ENCODE peak calls at places on chromosomes 1 and 21, in eight cellular contexts. L is brain microvascular endothelial cell, F is testis, P is thoracic aorta, D is GM13976, N is tibial artery, C is IMR-90, Q is mucosa of descending colon. S is an unnamed sample.

GRCh38 chr21:42781150-42781980 is 98.0 kb downstream of the WDR4 start:
- DNase-seq in N (no peak), P (no peak), F (peak), C (no peak), L (no peak), Q (no peak), D (no peak), S (no peak)

GRCh38 chr1:3417954-3418353 is 36.5 kb upstream of the ARHGEF16 start:
- DNase-seq in P (no peak), N (no peak), D (no peak), F (no peak), Q (no peak), L (no peak), C (no peak), S (no peak)

GRCh38 chr1:206808615-206809014 is 36.3 kb upstream of the IL10 start:
- DNase-seq in C (peak), Q (no peak), P (no peak), L (peak), N (no peak), D (no peak), F (peak), S (no peak)

GRCh38 chr1:200279810-200280411 is 129.9 kb downstream of the ZNF281 start:
- DNase-seq in C (peak), F (peak), L (peak), Q (no peak), N (no peak), P (no peak), D (peak), S (peak)

GRCh38 chr1:232709339-232709738 is 79.4 kb upstream of the SIPA1L2 start:
- DNase-seq in N (no peak), L (no peak), P (no peak), D (no peak), F (no peak), C (peak), Q (no peak), S (no peak)

GRCh38 chr21:15627823-15628222 is 102.0 kb upstream of the USP25 start:
- DNase-seq in D (no peak), P (no peak), N (no peak), L (no peak), Q (no peak), F (no peak), C (no peak), S (no peak)

GRCh38 chr1:61294828-61295428 is 212.6 kb downstream of the NFIA start:
- DNase-seq in N (no peak), L (no peak), Q (no peak), D (no peak), P (no peak), F (no peak), C (no peak), S (no peak)

GRCh38 chr1:237864338-237865244 is 26.1 kb downstream of the ZP4 start:
- DNase-seq in L (peak), F (peak), Q (peak), C (no peak), N (peak), P (peak), D (peak), S (peak)

GRCh38 chr1:22057861-22058260 is 5.4 kb downstream of the CDC42 start:
- DNase-seq in N (no peak), P (no peak), D (no peak), F (no peak), Q (no peak), C (no peak), L (no peak), S (no peak)

GRCh38 chr1:119132179-119132578 is 8.3 kb downstream of the WARS2 start:
- DNase-seq in P (no peak), L (no peak), F (no peak), N (peak), C (no peak), D (no peak), Q (no peak), S (no peak)

GRCh38 chr1:41673806-41674205 is 189.3 kb upstream of the EDN2 start:
- DNase-seq in Q (no peak), D (peak), C (peak), F (no peak), L (no peak), N (no peak), P (no peak), S (no peak)

GRCh38 chr1:191517826-191518225 is 640.4 kb upstream of the RGS18 start:
- DNase-seq in L (no peak), C (no peak), F (no peak), Q (no peak), N (no peak), D (no peak), P (no peak), S (no peak)
- TF ChIP-seq CTCF in L (no peak), C (no peak), F (no peak), Q (no peak), N (no peak), D (no peak), P (no peak), S (peak)

DNA sequence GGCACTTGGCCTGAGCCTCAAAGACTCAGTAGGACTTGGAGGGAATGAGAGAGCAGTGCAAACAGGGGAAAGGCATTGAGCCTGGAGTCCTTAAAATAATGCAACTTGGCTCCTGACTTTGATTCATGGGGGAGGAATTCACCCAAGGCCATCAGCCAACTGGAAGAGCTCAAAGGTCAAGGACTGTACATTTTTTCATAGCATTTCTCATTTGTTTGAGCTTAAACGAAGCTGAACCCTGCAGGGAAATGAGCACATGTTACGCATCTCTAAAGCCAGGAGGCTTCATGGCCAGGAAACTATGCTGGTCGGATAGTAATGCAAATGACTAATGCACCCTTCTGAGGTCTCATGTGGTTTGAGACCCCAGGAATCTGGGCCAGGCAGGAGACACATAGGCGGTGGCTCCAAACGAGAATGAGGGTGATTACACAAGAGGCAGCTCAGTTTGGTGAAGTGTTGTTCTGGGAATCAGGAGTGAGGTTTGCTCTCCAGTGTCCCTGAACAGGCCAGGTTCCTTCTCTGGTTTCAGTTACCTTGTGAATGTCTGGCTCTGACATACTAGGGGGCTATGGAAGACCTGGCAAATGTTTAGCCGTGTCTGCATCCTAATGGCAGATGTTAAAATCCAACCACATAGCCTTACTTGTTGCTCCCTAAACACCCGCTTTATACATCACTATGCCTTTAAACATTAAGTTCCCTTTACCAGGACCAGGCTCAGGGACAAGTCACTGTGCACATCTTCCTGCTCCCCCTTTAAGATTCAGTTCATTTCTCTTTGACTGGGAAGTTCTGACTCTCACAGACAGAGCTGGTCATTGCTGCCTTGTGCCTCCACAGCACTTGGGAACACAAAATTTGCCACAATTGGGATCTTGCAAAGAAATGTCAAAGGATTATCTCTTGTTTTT is 503.9 kb upstream of the USP24 start:
- DNase-seq in P (peak), C (peak), D (no peak), L (peak), N (peak), Q (peak), F (peak), S (no peak)
- TF ChIP-seq CTCF in P (no peak), C (no peak), D (no peak), L (no peak), N (no peak), Q (no peak), F (no peak), S (no peak)

GRCh38 chr1:151704246-151704645 is 12.4 kb downstream of the CELF3 start:
- DNase-seq in F (no peak), P (no peak), L (no peak), N (no peak), Q (no peak), C (no peak), D (no peak), S (no peak)

GRCh38 chr1:151702936-151703335 is 13.7 kb downstream of the CELF3 start:
- DNase-seq in F (no peak), L (no peak), P (no peak), C (no peak), N (no peak), Q (no peak), D (no peak), S (no peak)

GRCh38 chr1:151705739-151706463 is 10.7 kb downstream of the CELF3 start:
- DNase-seq in F (no peak), D (no peak), N (no peak), P (no peak), Q (no peak), L (no peak), C (peak), S (no peak)

GRCh38 chr1:151705146-151705545 is 11.5 kb downstream of the CELF3 start:
- DNase-seq in N (no peak), F (no peak), D (no peak), Q (no peak), C (no peak), P (no peak), L (no peak), S (no peak)

DNA sequence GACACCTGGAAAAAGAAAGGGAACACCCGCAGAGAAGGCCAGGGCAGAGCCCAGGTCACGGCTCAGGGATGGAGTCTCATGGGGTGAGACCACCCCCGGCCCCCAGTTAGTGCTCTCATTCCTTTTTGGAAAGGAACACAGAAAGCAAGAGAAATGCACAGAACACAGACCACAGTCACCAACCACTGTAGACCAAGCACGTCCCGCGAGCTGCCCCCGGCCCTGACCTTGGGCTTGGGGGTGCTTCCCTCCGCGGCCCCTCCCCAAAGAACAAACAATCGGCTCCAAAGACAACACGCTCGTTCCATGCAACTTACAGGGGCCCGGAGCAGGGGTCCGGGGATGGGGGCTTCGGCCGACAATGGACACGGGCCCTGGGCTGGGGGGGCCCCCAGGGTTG is 12.8 kb downstream of the CELF3 start:
- DNase-seq in N (no peak), C (no peak), D (no peak), Q (no peak), F (no peak), L (no peak), P (no peak), S (no peak)
- TF ChIP-seq CTCF in N (no peak), C (no peak), D (no peak), Q (no peak), F (no peak), L (no peak), P (no peak), S (no peak)

DNA sequence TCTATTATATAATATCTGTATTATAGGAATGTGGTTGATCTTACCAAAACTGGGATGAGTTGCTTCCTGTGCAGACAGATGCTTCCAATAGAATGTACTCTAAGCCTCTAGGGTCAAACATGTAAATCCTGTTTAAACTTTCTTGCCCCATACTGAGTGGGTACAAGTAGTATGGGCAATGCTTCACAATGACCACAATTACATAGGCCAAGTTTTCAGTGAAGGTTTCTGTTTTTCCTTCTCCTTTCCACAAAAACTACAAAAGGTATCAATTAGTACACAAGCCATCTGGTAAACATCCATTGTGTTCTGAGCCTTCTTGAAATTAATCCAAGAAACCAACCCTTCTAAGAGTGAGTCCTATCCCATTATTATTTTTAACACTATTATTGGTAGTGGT is 16.8 kb downstream of the OTUD7B start:
- DNase-seq in D (no peak), Q (no peak), F (no peak), P (no peak), C (no peak), N (no peak), L (no peak), S (no peak)
- TF ChIP-seq CTCF in D (no peak), Q (no peak), F (no peak), P (no peak), C (no peak), N (no peak), L (no peak), S (no peak)

GRCh38 chr1:47618830-47619229 is 181.0 kb downstream of the FOXD2 start:
- DNase-seq in Q (no peak), P (no peak), F (no peak), D (no peak), C (no peak), N (no peak), L (no peak), S (no peak)
- TF ChIP-seq CTCF in Q (no peak), P (no peak), F (no peak), D (no peak), C (no peak), N (no peak), L (no peak), S (no peak)

S was measured in neural crest cell.